ENCODE peak calls at places on chromosomes 11 and 22, in four cellular contexts. One of them, this sample, is unnamed.

GRCh38 chr11:9266132-9266736 is 1.1 kb upstream of the DENND5A start:
- DNase-seq in pancreas: peak
- DNase-seq in small intestine: no peak
- DNase-seq in body of pancreas: peak
- DNase-seq in this sample: no peak

GRCh38 chr22:29117799-29118477 is 45.1 kb downstream of the KREMEN1 start:
- DNase-seq in pancreas: no peak
- DNase-seq in small intestine: no peak
- DNase-seq in body of pancreas: no peak
- DNase-seq in this sample: no peak

GRCh38 chr11:75428301-75428724 is 4.7 kb downstream of the KLHL35 start:
- DNase-seq in pancreas: peak
- DNase-seq in small intestine: peak
- DNase-seq in body of pancreas: peak
- DNase-seq in this sample: peak

GRCh38 chr11:206516-207212 is 535 bp downstream of the BET1L start:
- DNase-seq in pancreas: peak
- DNase-seq in small intestine: peak
- DNase-seq in body of pancreas: peak
- DNase-seq in this sample: peak

GRCh38 chr22:39574779-39575551 is 4.4 kb downstream of the CACNA1I start:
- DNase-seq in pancreas: no peak
- DNase-seq in small intestine: no peak
- DNase-seq in body of pancreas: no peak
- DNase-seq in this sample: no peak

GRCh38 chr11:64853709-64854108 is 9.3 kb upstream of the CDC42BPG start:
- DNase-seq in pancreas: no peak
- DNase-seq in small intestine: peak
- DNase-seq in body of pancreas: no peak
- DNase-seq in this sample: no peak

GRCh38 chr22:48050836-48051235 is 1288.4 kb downstream of the TBC1D22A start:
- DNase-seq in pancreas: no peak
- DNase-seq in small intestine: no peak
- DNase-seq in body of pancreas: no peak
- DNase-seq in this sample: no peak

GRCh38 chr11:33920838-33921613 is 29.1 kb upstream of the LMO2 start:
- DNase-seq in pancreas: no peak
- DNase-seq in small intestine: no peak
- DNase-seq in body of pancreas: no peak
- DNase-seq in this sample: no peak

GRCh38 chr11:64925536-64926449 is 1.3 kb downstream of the PPP2R5B start:
- DNase-seq in pancreas: peak
- DNase-seq in small intestine: no peak
- DNase-seq in body of pancreas: peak
- DNase-seq in this sample: peak

GRCh38 chr22:45916515-45916914 is 60.4 kb downstream of the WNT7B start:
- DNase-seq in pancreas: peak
- DNase-seq in small intestine: no peak
- DNase-seq in body of pancreas: no peak
- DNase-seq in this sample: no peak

GRCh38 chr11:297666-298405 is 1.5 kb downstream of the IFITM5 start:
- DNase-seq in pancreas: peak
- DNase-seq in small intestine: no peak
- DNase-seq in body of pancreas: peak
- DNase-seq in this sample: peak

GRCh38 chr11:119470316-119471266 is 47.6 kb upstream of the THY1 start:
- DNase-seq in pancreas: no peak
- DNase-seq in small intestine: no peak
- DNase-seq in body of pancreas: no peak
- DNase-seq in this sample: no peak

GRCh38 chr22:36925388-36926290 is 12.2 kb downstream of the CSF2RB start:
- DNase-seq in pancreas: no peak
- DNase-seq in small intestine: no peak
- DNase-seq in body of pancreas: no peak
- DNase-seq in this sample: no peak

GRCh38 chr11:30527566-30527965 is 58.6 kb downstream of the MPPED2 start:
- DNase-seq in pancreas: no peak
- DNase-seq in small intestine: no peak
- DNase-seq in body of pancreas: peak
- DNase-seq in this sample: no peak

GRCh38 chr11:34599406-34599901 is 21.4 kb upstream of the EHF start:
- DNase-seq in pancreas: no peak
- DNase-seq in small intestine: peak
- DNase-seq in body of pancreas: no peak
- DNase-seq in this sample: no peak

GRCh38 chr22:38177044-38177443 is 4.6 kb downstream of the PLA2G6 start:
- DNase-seq in pancreas: no peak
- DNase-seq in small intestine: no peak
- DNase-seq in body of pancreas: no peak
- DNase-seq in this sample: no peak

GRCh38 chr11:46537851-46538295 is 56.0 kb downstream of the AMBRA1 start:
- DNase-seq in pancreas: peak
- DNase-seq in small intestine: peak
- DNase-seq in body of pancreas: peak
- DNase-seq in this sample: no peak

GRCh38 chr11:40281055-40281580 is 1178.3 kb downstream of the LRRC4C start:
- DNase-seq in pancreas: no peak
- DNase-seq in small intestine: no peak
- DNase-seq in body of pancreas: no peak
- DNase-seq in this sample: no peak

GRCh38 chr11:37657645-37658044 is 1059.6 kb upstream of the RAG2 start:
- DNase-seq in pancreas: no peak
- DNase-seq in small intestine: no peak
- DNase-seq in body of pancreas: no peak
- DNase-seq in this sample: no peak

GRCh38 chr11:69157156-69157821 is 1.6 kb downstream of the SMIM38 start:
- DNase-seq in pancreas: peak
- DNase-seq in small intestine: no peak
- DNase-seq in body of pancreas: peak
- DNase-seq in this sample: peak

GRCh38 chr11:105227363-105227762 is 87.8 kb upstream of the CARD18 start:
- DNase-seq in pancreas: no peak
- DNase-seq in small intestine: no peak
- DNase-seq in body of pancreas: no peak
- DNase-seq in this sample: no peak

GRCh38 chr11:96146765-96147164 is 196.2 kb downstream of the MAML2 start:
- DNase-seq in pancreas: no peak
- DNase-seq in small intestine: no peak
- DNase-seq in body of pancreas: no peak
- DNase-seq in this sample: no peak

GRCh38 chr11:111793863-111794262 is 27.7 kb upstream of the PPP2R1B start:
- DNase-seq in pancreas: no peak
- DNase-seq in small intestine: no peak
- DNase-seq in body of pancreas: no peak
- DNase-seq in this sample: no peak

GRCh38 chr11:113148076-113148475 is 166.3 kb upstream of the TTC12 start:
- DNase-seq in pancreas: no peak
- DNase-seq in small intestine: no peak
- DNase-seq in body of pancreas: no peak
- DNase-seq in this sample: no peak

GRCh38 chr11:944711-945470 is 19.2 kb downstream of the AP2A2 start:
- DNase-seq in pancreas: peak
- DNase-seq in small intestine: no peak
- DNase-seq in body of pancreas: no peak
- DNase-seq in this sample: no peak

DNA sequence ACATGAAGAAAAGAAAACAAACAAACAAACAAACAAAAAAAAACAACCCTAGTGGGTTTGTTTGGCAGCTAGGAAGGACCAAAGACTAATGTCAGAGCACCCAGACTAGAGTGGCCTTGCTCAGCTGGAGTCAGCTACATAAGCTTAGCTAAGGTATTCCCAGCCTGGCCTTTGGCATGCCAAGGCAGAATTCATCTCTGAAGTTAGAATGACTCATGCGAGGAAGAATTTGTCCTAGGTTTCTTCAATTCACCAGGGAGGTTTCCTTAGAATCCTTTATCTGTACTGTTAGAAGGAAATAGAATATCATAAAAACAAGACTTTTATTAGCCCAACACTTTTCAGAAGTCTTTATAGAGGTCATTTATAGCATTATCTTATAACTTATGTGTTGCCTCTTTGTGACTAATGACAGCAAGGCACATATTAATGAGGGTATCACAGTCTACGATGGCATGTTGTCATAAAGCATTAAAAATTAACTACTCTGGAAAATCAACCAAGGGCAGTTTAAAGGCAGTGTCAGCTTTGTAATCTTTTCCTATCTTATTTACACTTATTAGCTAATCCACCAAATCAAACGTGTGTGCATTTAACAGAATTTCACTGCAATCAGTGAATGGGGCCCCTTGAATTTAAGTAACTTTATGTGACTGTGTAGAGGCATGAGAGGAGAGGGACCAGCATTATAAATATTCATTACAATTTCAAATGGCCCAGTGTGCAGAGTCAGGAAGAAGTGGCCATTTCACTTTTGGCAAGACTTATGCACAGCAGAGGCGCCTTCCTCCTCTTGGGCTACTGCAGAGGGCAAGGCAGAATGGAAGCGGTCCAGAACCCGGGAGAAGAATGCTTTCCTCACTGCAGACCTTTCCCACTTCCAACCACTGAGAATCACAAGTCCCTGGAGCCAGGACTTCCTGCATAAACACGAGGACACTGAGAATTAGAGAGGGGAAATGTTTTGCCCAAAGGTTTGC is 36.3 kb downstream of the SLC5A1 start:
- DNase-seq in pancreas: no peak
- DNase-seq in small intestine: peak
- DNase-seq in body of pancreas: peak
- DNase-seq in this sample: no peak
- H3K27ac ChIP-seq in pancreas: no peak
- H3K27ac ChIP-seq in small intestine: peak
- H3K27ac ChIP-seq in body of pancreas: peak
- H3K27ac ChIP-seq in this sample: no peak

GRCh38 chr11:16605971-16606783 is 132.3 kb upstream of the C11orf58 start:
- DNase-seq in pancreas: peak
- DNase-seq in small intestine: peak
- DNase-seq in body of pancreas: peak
- DNase-seq in this sample: peak
- H3K27ac ChIP-seq in pancreas: peak
- H3K27ac ChIP-seq in small intestine: peak
- H3K27ac ChIP-seq in body of pancreas: peak
- H3K27ac ChIP-seq in this sample: peak

DNA sequence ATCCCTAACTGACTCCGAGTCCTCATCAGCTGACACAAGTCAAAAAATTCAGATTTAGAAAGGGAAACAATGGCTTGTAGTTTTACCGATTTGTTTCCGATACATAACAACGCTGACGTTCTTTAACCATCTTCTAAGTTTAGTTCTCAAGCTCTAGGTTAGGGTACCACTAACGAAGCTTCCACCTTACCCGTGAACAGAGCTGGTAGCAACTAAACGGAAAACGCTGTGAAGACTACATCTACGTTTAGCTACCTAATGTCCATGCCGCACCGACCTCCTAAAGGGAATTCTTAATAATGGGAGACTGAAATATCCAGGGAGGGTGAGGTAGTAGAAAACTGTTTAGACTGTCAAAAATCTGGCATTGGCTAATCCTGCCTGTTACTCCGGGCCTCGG is 1.0 kb downstream of the NUP98 start:
- DNase-seq in pancreas: no peak
- DNase-seq in small intestine: peak
- DNase-seq in body of pancreas: no peak
- DNase-seq in this sample: no peak
- H3K27ac ChIP-seq in pancreas: peak
- H3K27ac ChIP-seq in small intestine: peak
- H3K27ac ChIP-seq in body of pancreas: peak
- H3K27ac ChIP-seq in this sample: no peak

GRCh38 chr11:61774441-61774840 is 18.0 kb downstream of the TMEM258 start:
- DNase-seq in pancreas: peak
- DNase-seq in small intestine: no peak
- DNase-seq in body of pancreas: no peak
- DNase-seq in this sample: no peak
- H3K27ac ChIP-seq in pancreas: no peak
- H3K27ac ChIP-seq in small intestine: no peak
- H3K27ac ChIP-seq in body of pancreas: no peak
- H3K27ac ChIP-seq in this sample: no peak